ENCODE peak calls at places on chromosomes 11 and 22, in four cellular contexts. Z, X, I and S are unnamed samples.
A peak's percentile ranks its signal among the peaks of the same experiment; 100 is the strongest.

GRCh38 chr11:134624166-134624920 is 212.3 kb upstream of the B3GAT1 start:
- DNase-seq in Z (no peak), X (no peak), I (no peak), S (no peak)

GRCh38 chr11:15773024-15773423 is 583.3 kb downstream of the SOX6 start:
- DNase-seq in Z (no peak), X (no peak), I (no peak), S (no peak)

GRCh38 chr11:45366196-45366595 is 80.1 kb upstream of the SYT13 start:
- DNase-seq in Z (no peak), X (no peak), I (peak; percentile 31), S (no peak)

GRCh38 chr11:63762662-63763505 is 5.7 kb downstream of the ZFTA start:
- DNase-seq in Z (peak; percentile 47), X (peak; percentile 20), I (peak; percentile 55), S (peak; percentile 53)

GRCh38 chr22:48954781-48955311 is 872.8 kb downstream of the BRD1 start:
- DNase-seq in Z (no peak), X (no peak), I (no peak), S (no peak)

GRCh38 chr11:46236918-46237247 is 40.6 kb upstream of the CREB3L1 start:
- DNase-seq in Z (no peak), X (no peak), I (no peak), S (no peak)

GRCh38 chr11:17612221-17613188 is 65.4 kb downstream of the OTOG start:
- DNase-seq in Z (no peak), X (no peak), I (no peak), S (no peak)

GRCh38 chr22:40679964-40680818 is 907 bp downstream of the MCHR1 start:
- DNase-seq in Z (no peak), X (peak; percentile 38), I (no peak), S (no peak)

GRCh38 chr11:123180166-123180565 is 14.9 kb downstream of the CLMP start:
- DNase-seq in Z (no peak), X (no peak), I (no peak), S (no peak)

GRCh38 chr11:1054143-1055108 is 17.9 kb upstream of the MUC6 start:
- DNase-seq in Z (peak; percentile 85), X (peak; percentile 6), I (no peak), S (no peak)

GRCh38 chr11:99632969-99633368 is 612.2 kb downstream of the CNTN5 start:
- DNase-seq in Z (no peak), X (no peak), I (no peak), S (no peak)

GRCh38 chr22:48895341-48895740 is 932.3 kb downstream of the BRD1 start:
- DNase-seq in Z (no peak), X (no peak), I (no peak), S (no peak)

GRCh38 chr11:46697303-46697702 is 3.1 kb downstream of the ARHGAP1 start:
- DNase-seq in Z (peak; percentile 77), X (no peak), I (peak; percentile 55), S (peak; percentile 46)

GRCh38 chr22:17217179-17217578 is 2.1 kb downstream of the ADA2 start:
- DNase-seq in Z (no peak), X (no peak), I (no peak), S (no peak)

GRCh38 chr11:63614136-63614664 is at the start of gene PLAAT3:
- DNase-seq in Z (peak; percentile 87), X (peak; percentile 58), I (peak; percentile 72), S (peak; percentile 72)

GRCh38 chr11:62546244-62546936 is at the start of gene AHNAK:
- DNase-seq in Z (peak; percentile 87), X (peak; percentile 56), I (peak; percentile 32), S (no peak)

GRCh38 chr11:77159937-77160495 is 32.0 kb downstream of the MYO7A start:
- DNase-seq in Z (no peak), X (no peak), I (no peak), S (no peak)

GRCh38 chr11:128501576-128502549 is 85.5 kb downstream of the ETS1 start:
- DNase-seq in Z (no peak), X (peak; percentile 97), I (no peak), S (peak; percentile 22)

GRCh38 chr11:1458340-1459218 is 28.0 kb downstream of the MOB2 start:
- DNase-seq in Z (peak; percentile 90), X (no peak), I (peak; percentile 34), S (no peak)

GRCh38 chr11:12110714-12111481 is 508 bp downstream of the MICAL2 start:
- DNase-seq in Z (peak; percentile 50), X (no peak), I (no peak), S (peak; percentile 66)

GRCh38 chr11:6626971-6627761 is 7.9 kb upstream of the TPP1 start:
- DNase-seq in Z (no peak), X (no peak), I (no peak), S (peak; percentile 56)

GRCh38 chr11:134755535-134755934 is 343.5 kb upstream of the B3GAT1 start:
- DNase-seq in Z (no peak), X (no peak), I (no peak), S (no peak)

GRCh38 chr11:58788355-58789023 is 56.0 kb downstream of the GLYATL2 start:
- DNase-seq in Z (peak; percentile 34), X (peak; percentile 42), I (no peak), S (peak; percentile 7)

GRCh38 chr11:16194566-16194965 is 161.8 kb downstream of the SOX6 start:
- DNase-seq in Z (no peak), X (peak; percentile 15), I (no peak), S (no peak)

DNA sequence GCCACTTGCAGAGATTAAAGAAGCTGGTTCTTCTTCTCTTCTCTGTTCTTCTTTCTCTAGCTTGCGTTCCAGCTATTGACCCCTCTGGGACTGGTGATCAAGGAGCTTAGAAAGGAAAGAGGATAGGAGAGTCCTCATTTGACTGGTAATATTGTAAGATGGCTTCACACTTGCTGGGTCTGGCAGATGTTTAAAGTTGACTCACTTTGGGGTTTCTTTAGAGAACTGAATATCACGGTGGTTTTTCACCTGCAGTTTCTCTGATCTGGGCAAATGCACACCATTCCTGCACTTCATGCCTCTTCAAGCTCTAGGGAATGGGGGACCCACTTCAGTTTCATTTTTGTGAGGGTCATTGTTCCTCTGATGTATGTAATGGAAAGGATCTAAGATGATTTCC is 41.8 kb upstream of the DEUP1 start:
- DNase-seq in Z (no peak), X (no peak), I (no peak), S (no peak)
- H3K27ac ChIP-seq in Z (no peak overlapping the region), X (no peak overlapping the region), I (no peak overlapping the region), S (no peak overlapping the region)

GRCh38 chr11:2777396-2777795 is 77.6 kb upstream of the KCNQ1OT1 start:
- DNase-seq in Z (no peak), X (no peak), I (no peak), S (no peak)
- H3K27ac ChIP-seq in Z (peak overlapping the region; percentile 99), X (no peak overlapping the region), I (no peak overlapping the region), S (no peak overlapping the region)

DNA sequence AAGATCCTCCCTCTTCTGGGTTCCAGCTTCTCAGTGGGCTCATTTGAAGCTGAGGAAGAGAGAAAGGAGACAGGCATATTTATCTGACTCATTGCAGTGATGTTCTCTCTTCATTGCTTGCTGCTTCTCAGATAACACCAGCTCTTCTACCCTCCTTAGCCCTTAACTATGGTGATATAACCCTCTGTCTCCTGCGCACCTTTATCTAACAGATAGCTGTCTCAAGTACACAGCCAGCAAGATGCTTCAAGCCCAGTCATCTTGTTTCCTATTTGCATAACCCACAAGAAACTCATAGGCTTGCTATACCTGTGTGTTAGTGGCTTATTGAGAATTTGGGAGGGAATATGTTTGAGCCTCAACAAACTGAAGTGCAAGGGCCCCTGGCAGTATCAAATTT is 12.6 kb downstream of the PRSS23 start:
- DNase-seq in Z (no peak), X (no peak), I (no peak), S (no peak)
- H3K27ac ChIP-seq in Z (no peak overlapping the region), X (no peak overlapping the region), I (no peak overlapping the region), S (no peak overlapping the region)

GRCh38 chr11:132073787-132074186 is 703.4 kb downstream of the NTM start:
- DNase-seq in Z (no peak), X (no peak), I (no peak), S (no peak)

GRCh38 chr11:132072880-132073213 is 702.4 kb downstream of the NTM start:
- DNase-seq in Z (no peak), X (no peak), I (no peak), S (no peak)

GRCh38 chr11:132068556-132068955 is 698.1 kb downstream of the NTM start:
- DNase-seq in Z (no peak), X (no peak), I (no peak), S (no peak)

GRCh38 chr11:132075447-132075846 is 705.0 kb downstream of the NTM start:
- DNase-seq in Z (no peak), X (no peak), I (no peak), S (no peak)

GRCh38 chr11:132072044-132072879 is 701.8 kb downstream of the NTM start:
- DNase-seq in Z (no peak), X (peak; percentile 96), I (no peak), S (no peak)
- H3K27ac ChIP-seq in Z (peak overlapping the region; percentile 74), X (peak overlapping the region; percentile 99), I (no peak overlapping the region), S (no peak overlapping the region)

GRCh38 chr22:46051646-46052045 is 74.7 kb upstream of the WNT7B start:
- DNase-seq in Z (no peak), X (no peak), I (no peak), S (no peak)
- H3K27ac ChIP-seq in Z (no peak overlapping the region), X (no peak overlapping the region), I (peak overlapping the region; percentile 99), S (peak overlapping the region; percentile 100)

GRCh38 chr11:47916361-47916841 is 64.0 kb upstream of the PTPRJ start:
- DNase-seq in Z (peak; percentile 32), X (peak; percentile 85), I (no peak), S (no peak)
- H3K27ac ChIP-seq in Z (peak overlapping the region; percentile 80), X (peak overlapping the region; percentile 15), I (no peak overlapping the region), S (no peak overlapping the region)

DNA sequence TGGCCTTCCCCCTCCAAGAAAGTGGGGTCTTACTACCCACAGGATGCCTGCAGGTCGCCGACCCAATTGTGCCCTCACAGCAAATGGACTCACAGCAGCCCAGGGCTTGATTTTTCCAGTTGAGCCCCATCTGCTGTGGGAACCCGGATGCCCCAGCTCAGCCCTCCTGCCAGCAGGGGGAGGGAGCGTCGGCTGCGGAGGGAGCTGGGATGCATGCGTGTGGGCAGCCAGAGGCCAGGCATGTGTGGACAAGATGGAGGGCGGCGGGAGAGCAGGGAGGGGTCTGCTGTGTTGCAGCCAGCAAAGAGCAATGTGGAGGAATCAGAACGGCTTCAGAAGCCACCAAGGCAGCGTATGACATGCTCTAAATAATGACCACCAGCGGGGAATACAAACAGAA is 41.0 kb upstream of the EIF3D start:
- DNase-seq in Z (peak; percentile 76), X (peak; percentile 10), I (no peak), S (no peak)
- H3K27ac ChIP-seq in Z (no peak overlapping the region), X (no peak overlapping the region), I (no peak overlapping the region), S (no peak overlapping the region)

DNA sequence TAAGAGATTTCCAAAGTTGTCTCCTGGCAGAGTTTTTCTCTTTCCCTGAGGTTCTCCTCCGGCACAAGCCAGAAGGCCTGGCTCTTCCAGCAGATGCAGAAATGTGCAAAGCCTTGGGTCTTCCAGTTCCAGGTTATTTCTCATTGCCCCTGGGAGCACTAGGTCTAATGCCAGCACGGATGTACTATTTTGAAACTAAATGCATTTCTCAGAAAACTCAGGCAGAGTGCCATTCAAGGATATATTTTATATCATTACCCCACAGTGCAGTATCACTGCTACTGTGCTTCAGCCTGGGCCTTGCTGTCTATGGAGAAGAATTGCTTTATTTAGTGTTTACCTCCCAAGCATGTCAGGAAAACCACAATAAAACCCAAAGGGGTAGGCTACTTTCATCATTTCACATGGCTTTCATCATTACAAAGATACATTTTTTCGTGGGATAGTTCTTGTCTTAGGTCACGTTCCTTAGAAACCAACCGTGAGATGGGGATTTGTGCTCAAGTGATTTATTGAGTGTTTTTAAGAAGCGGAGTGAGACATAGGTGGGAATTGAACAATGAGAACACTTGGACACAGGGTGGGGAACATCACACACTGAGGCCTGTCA is 22.4 kb upstream of the FZD4 start:
- DNase-seq in Z (no peak), X (no peak), I (no peak), S (no peak)
- H3K27ac ChIP-seq in Z (no peak overlapping the region), X (no peak overlapping the region), I (no peak overlapping the region), S (no peak overlapping the region)